ENCODE peak calls at places on chromosomes 3 and 15, in nine cellular contexts. A is heart right ventricle, L is NCI-H2029 treated with DMSO at 0.1 percent for 48 hours, C is RPMI7951, Z is tibial nerve, B is GM12865, S is T-helper 1 cell, R is T-cell, P is GDM1. K is an unnamed sample.

GRCh38 chr3:142853270-142854163 is 35.4 kb downstream of the PCOLCE2 start:
- DNase-seq in A (peak), L (no peak), C (peak), Z (no peak), B (no peak), S (no peak), R (no peak), P (no peak), K (no peak)

GRCh38 chr3:87333393-87333892 is 57.1 kb upstream of the POU1F1 start:
- DNase-seq in A (no peak), L (no peak), C (peak), Z (no peak), B (no peak), S (no peak), R (no peak), P (no peak), K (no peak)

GRCh38 chr3:153113553-153113952 is 48.5 kb upstream of the RAP2B start:
- DNase-seq in A (no peak), L (no peak), C (no peak), Z (no peak), B (no peak), S (no peak), R (no peak), P (no peak), K (no peak)

GRCh38 chr3:114435733-114436132 is 141.9 kb downstream of the TIGIT start:
- DNase-seq in A (no peak), L (no peak), C (peak), Z (no peak), B (no peak), S (no peak), R (no peak), P (no peak), K (no peak)

GRCh38 chr15:74421302-74422245 is 12.2 kb downstream of the SEMA7A start:
- DNase-seq in A (no peak), L (no peak), C (no peak), Z (no peak), B (no peak), S (no peak), R (no peak), P (no peak), K (no peak)

GRCh38 chr15:99104788-99105515 is at the start of gene SYNM:
- DNase-seq in A (peak), L (peak), C (peak), Z (peak), B (peak), S (no peak), R (no peak), P (peak), K (no peak)

GRCh38 chr3:138418556-138419206 is 15.7 kb upstream of the ESYT3 start:
- DNase-seq in A (no peak), L (no peak), C (no peak), Z (no peak), B (no peak), S (no peak), R (no peak), P (no peak), K (no peak)

GRCh38 chr3:186570941-186571643 is 572 bp downstream of the DNAJB11 start:
- DNase-seq in A (no peak), L (no peak), C (no peak), Z (no peak), B (peak), S (no peak), R (no peak), P (no peak), K (no peak)

GRCh38 chr3:42780892-42781700 is 8.0 kb upstream of the CCDC13 start:
- DNase-seq in A (peak), L (peak), C (peak), Z (no peak), B (peak), S (no peak), R (no peak), P (peak), K (no peak)

GRCh38 chr3:186143280-186143679 is 34.4 kb upstream of the ETV5 start:
- DNase-seq in A (no peak), L (no peak), C (no peak), Z (no peak), B (no peak), S (no peak), R (no peak), P (no peak), K (no peak)

GRCh38 chr15:94526071-94526689 is 294.8 kb downstream of the MCTP2 start:
- DNase-seq in A (no peak), L (no peak), C (peak), Z (no peak), B (no peak), S (no peak), R (no peak), P (no peak), K (no peak)

GRCh38 chr15:34621675-34622074 is 38.2 kb upstream of the GOLGA8B start:
- DNase-seq in A (no peak), L (no peak), C (peak), Z (no peak), B (no peak), S (no peak), R (no peak), P (no peak), K (no peak)

GRCh38 chr15:74133071-74133702 is 2.8 kb downstream of the ISLR2 start:
- DNase-seq in A (no peak), L (no peak), C (no peak), Z (no peak), B (no peak), S (no peak), R (no peak), P (no peak), K (no peak)

GRCh38 chr3:80014576-80014975 is 246.8 kb upstream of the ROBO1 start:
- DNase-seq in A (no peak), L (no peak), C (no peak), Z (no peak), B (no peak), S (no peak), R (no peak), P (no peak), K (no peak)

GRCh38 chr15:48221885-48222284 is 15.8 kb downstream of the SLC12A1 start:
- DNase-seq in A (no peak), L (no peak), C (no peak), Z (no peak), B (no peak), S (no peak), R (no peak), P (no peak), K (no peak)

GRCh38 chr15:66018178-66018797 is 149.0 kb downstream of the RAB11A start:
- DNase-seq in A (no peak), L (peak), C (no peak), Z (no peak), B (no peak), S (no peak), R (no peak), P (no peak), K (no peak)

GRCh38 chr3:71512000-71512399 is 71.5 kb downstream of the FOXP1 start:
- DNase-seq in A (no peak), L (no peak), C (no peak), Z (no peak), B (peak), S (peak), R (no peak), P (peak), K (no peak)